ENCODE peak calls at places on chromosomes 5 and 9, in five cellular contexts. M is fibroblast of villous mesenchyme, Q is heart left ventricle, D is GOT3, V is neural crest cell. I is an unnamed sample.

GRCh38 chr5:167582263-167582662 is 709.2 kb upstream of the WWC1 start:
- DNase-seq in Q (no peak), D (no peak), M (peak; percentile 18), V (no peak), I (no peak)

GRCh38 chr9:122099271-122099869 is 6.3 kb upstream of the TTLL11 start:
- DNase-seq in Q (peak; percentile 79), D (no peak), M (peak; percentile 79), V (peak; percentile 79), I (peak; percentile 77)

GRCh38 chr5:143560378-143560777 is 156.9 kb upstream of the NR3C1 start:
- DNase-seq in M (no peak), Q (no peak), V (no peak), D (no peak), I (no peak)

GRCh38 chr5:157689942-157690689 is 18.8 kb downstream of the C5orf52 start:
- DNase-seq in M (no peak), D (no peak), Q (no peak), V (no peak), I (no peak)

GRCh38 chr9:37239224-37239859 is 119.0 kb downstream of the ZCCHC7 start:
- DNase-seq in V (no peak), M (no peak), D (no peak), Q (no peak), I (peak; percentile 25)

GRCh38 chr9:131657890-131658752 is 81.8 kb downstream of the RAPGEF1 start:
- DNase-seq in D (peak; percentile 29), M (peak; percentile 96), Q (no peak), V (no peak), I (no peak)

GRCh38 chr5:78504726-78505431 is 143.7 kb downstream of the LHFPL2 start:
- DNase-seq in V (no peak), D (peak; percentile 76), Q (peak; percentile 92), M (peak; percentile 94), I (no peak)

GRCh38 chr9:136721339-136722092 is 9.1 kb downstream of the DIPK1B start:
- DNase-seq in Q (peak; percentile 79), D (no peak), V (no peak), M (no peak), I (no peak)

GRCh38 chr9:80410106-80410505 is 838.3 kb downstream of the TLE4 start:
- DNase-seq in Q (peak; percentile 24), M (peak; percentile 47), V (peak; percentile 3), D (no peak), I (no peak)

GRCh38 chr9:29969856-29970647 is 2396.8 kb upstream of the C9orf72 start:
- DNase-seq in M (no peak), V (no peak), D (no peak), Q (no peak), I (no peak)

GRCh38 chr5:143557992-143558506 is 154.6 kb upstream of the NR3C1 start:
- DNase-seq in D (no peak), V (no peak), Q (no peak), M (no peak), I (no peak)